ENCODE peak calls at places on chromosome 14, in ten cellular contexts. One of them, this sample, is unnamed.

GRCh38 chr14:101561897-101562490 is 699 bp downstream of the DIO3 start:
- DNase-seq in small intestine: no peak
- DNase-seq in germinal center: no peak
- DNase-seq in dermis blood vessel endothelial cell: no peak
- DNase-seq in activated CD4-positive, alpha-beta T cell treated with anti-CD3 and anti-CD28 coated beads, Interleukin-2, amount 10 ng/mL, durations not matched to agents 7 days and 5 days: no peak
- DNase-seq in posterior vena cava: no peak
- DNase-seq in stimulated activated CD8-positive, alpha-beta memory T cell treated with anti-CD3 and anti-CD28 coated beads, Interleukin-2, amount 100 ng/mL, for 1 hour: no peak
- DNase-seq in naive thymus-derived CD8-positive, alpha-beta T cell: no peak
- DNase-seq in M059J: no peak
- DNase-seq in dorsolateral prefrontal cortex: no peak
- DNase-seq in this sample: no peak

GRCh38 chr14:53110103-53110502 is 43.0 kb downstream of the DDHD1 start:
- DNase-seq in small intestine: no peak
- DNase-seq in germinal center: no peak
- DNase-seq in dermis blood vessel endothelial cell: no peak
- DNase-seq in activated CD4-positive, alpha-beta T cell treated with anti-CD3 and anti-CD28 coated beads, Interleukin-2, amount 10 ng/mL, durations not matched to agents 7 days and 5 days: no peak
- DNase-seq in posterior vena cava: no peak
- DNase-seq in stimulated activated CD8-positive, alpha-beta memory T cell treated with anti-CD3 and anti-CD28 coated beads, Interleukin-2, amount 100 ng/mL, for 1 hour: no peak
- DNase-seq in naive thymus-derived CD8-positive, alpha-beta T cell: no peak
- DNase-seq in M059J: no peak
- DNase-seq in dorsolateral prefrontal cortex: no peak
- DNase-seq in this sample: no peak

GRCh38 chr14:96243785-96244184 is 12.2 kb upstream of the BDKRB1 start:
- DNase-seq in small intestine: no peak
- DNase-seq in germinal center: no peak
- DNase-seq in dermis blood vessel endothelial cell: no peak
- DNase-seq in activated CD4-positive, alpha-beta T cell treated with anti-CD3 and anti-CD28 coated beads, Interleukin-2, amount 10 ng/mL, durations not matched to agents 7 days and 5 days: no peak
- DNase-seq in posterior vena cava: peak; percentile 19
- DNase-seq in stimulated activated CD8-positive, alpha-beta memory T cell treated with anti-CD3 and anti-CD28 coated beads, Interleukin-2, amount 100 ng/mL, for 1 hour: no peak
- DNase-seq in naive thymus-derived CD8-positive, alpha-beta T cell: no peak
- DNase-seq in M059J: no peak
- DNase-seq in dorsolateral prefrontal cortex: peak; percentile 44
- DNase-seq in this sample: peak; percentile 17

GRCh38 chr14:24179961-24180726 is 8.3 kb downstream of the REC8 start:
- DNase-seq in small intestine: no peak
- DNase-seq in germinal center: no peak
- DNase-seq in dermis blood vessel endothelial cell: peak; percentile 73
- DNase-seq in activated CD4-positive, alpha-beta T cell treated with anti-CD3 and anti-CD28 coated beads, Interleukin-2, amount 10 ng/mL, durations not matched to agents 7 days and 5 days: no peak
- DNase-seq in posterior vena cava: peak; percentile 69
- DNase-seq in stimulated activated CD8-positive, alpha-beta memory T cell treated with anti-CD3 and anti-CD28 coated beads, Interleukin-2, amount 100 ng/mL, for 1 hour: no peak
- DNase-seq in naive thymus-derived CD8-positive, alpha-beta T cell: no peak
- DNase-seq in M059J: peak; percentile 75
- DNase-seq in dorsolateral prefrontal cortex: peak; percentile 44
- DNase-seq in this sample: peak; percentile 50

GRCh38 chr14:93903342-93904184 is 23.6 kb upstream of the FAM181A start:
- DNase-seq in small intestine: no peak
- DNase-seq in germinal center: no peak
- DNase-seq in dermis blood vessel endothelial cell: peak; percentile 14
- DNase-seq in activated CD4-positive, alpha-beta T cell treated with anti-CD3 and anti-CD28 coated beads, Interleukin-2, amount 10 ng/mL, durations not matched to agents 7 days and 5 days: no peak
- DNase-seq in posterior vena cava: no peak
- DNase-seq in stimulated activated CD8-positive, alpha-beta memory T cell treated with anti-CD3 and anti-CD28 coated beads, Interleukin-2, amount 100 ng/mL, for 1 hour: no peak
- DNase-seq in naive thymus-derived CD8-positive, alpha-beta T cell: no peak
- DNase-seq in M059J: no peak
- DNase-seq in dorsolateral prefrontal cortex: no peak
- DNase-seq in this sample: peak; percentile 69

GRCh38 chr14:85358136-85358785 is 171.7 kb upstream of the FLRT2 start:
- DNase-seq in small intestine: no peak
- DNase-seq in germinal center: no peak
- DNase-seq in dermis blood vessel endothelial cell: peak; percentile 76
- DNase-seq in activated CD4-positive, alpha-beta T cell treated with anti-CD3 and anti-CD28 coated beads, Interleukin-2, amount 10 ng/mL, durations not matched to agents 7 days and 5 days: no peak
- DNase-seq in posterior vena cava: no peak
- DNase-seq in stimulated activated CD8-positive, alpha-beta memory T cell treated with anti-CD3 and anti-CD28 coated beads, Interleukin-2, amount 100 ng/mL, for 1 hour: no peak
- DNase-seq in naive thymus-derived CD8-positive, alpha-beta T cell: no peak
- DNase-seq in M059J: no peak
- DNase-seq in dorsolateral prefrontal cortex: no peak
- DNase-seq in this sample: no peak

GRCh38 chr14:54691525-54692260 is 124.8 kb downstream of the SAMD4A start:
- DNase-seq in small intestine: peak; percentile 70
- DNase-seq in germinal center: peak; percentile 46
- DNase-seq in dermis blood vessel endothelial cell: peak; percentile 92
- DNase-seq in activated CD4-positive, alpha-beta T cell treated with anti-CD3 and anti-CD28 coated beads, Interleukin-2, amount 10 ng/mL, durations not matched to agents 7 days and 5 days: peak; percentile 51
- DNase-seq in posterior vena cava: peak; percentile 91
- DNase-seq in stimulated activated CD8-positive, alpha-beta memory T cell treated with anti-CD3 and anti-CD28 coated beads, Interleukin-2, amount 100 ng/mL, for 1 hour: peak; percentile 23
- DNase-seq in naive thymus-derived CD8-positive, alpha-beta T cell: peak; percentile 26
- DNase-seq in M059J: peak; percentile 75
- DNase-seq in dorsolateral prefrontal cortex: peak; percentile 75
- DNase-seq in this sample: peak; percentile 83

GRCh38 chr14:63212209-63212608 is 8.0 kb downstream of the RHOJ start:
- DNase-seq in small intestine: no peak
- DNase-seq in germinal center: no peak
- DNase-seq in dermis blood vessel endothelial cell: no peak
- DNase-seq in activated CD4-positive, alpha-beta T cell treated with anti-CD3 and anti-CD28 coated beads, Interleukin-2, amount 10 ng/mL, durations not matched to agents 7 days and 5 days: no peak
- DNase-seq in posterior vena cava: no peak
- DNase-seq in stimulated activated CD8-positive, alpha-beta memory T cell treated with anti-CD3 and anti-CD28 coated beads, Interleukin-2, amount 100 ng/mL, for 1 hour: no peak
- DNase-seq in naive thymus-derived CD8-positive, alpha-beta T cell: no peak
- DNase-seq in M059J: no peak
- DNase-seq in dorsolateral prefrontal cortex: no peak
- DNase-seq in this sample: no peak

GRCh38 chr14:35419429-35419841 is 14.9 kb upstream of the NFKBIA start:
- DNase-seq in small intestine: no peak
- DNase-seq in germinal center: no peak
- DNase-seq in dermis blood vessel endothelial cell: peak; percentile 71
- DNase-seq in activated CD4-positive, alpha-beta T cell treated with anti-CD3 and anti-CD28 coated beads, Interleukin-2, amount 10 ng/mL, durations not matched to agents 7 days and 5 days: no peak
- DNase-seq in posterior vena cava: no peak
- DNase-seq in stimulated activated CD8-positive, alpha-beta memory T cell treated with anti-CD3 and anti-CD28 coated beads, Interleukin-2, amount 100 ng/mL, for 1 hour: no peak
- DNase-seq in naive thymus-derived CD8-positive, alpha-beta T cell: no peak
- DNase-seq in M059J: peak; percentile 64
- DNase-seq in dorsolateral prefrontal cortex: no peak
- DNase-seq in this sample: no peak

GRCh38 chr14:80356413-80356812 is 145.1 kb upstream of the DIO2 start:
- DNase-seq in small intestine: no peak
- DNase-seq in germinal center: no peak
- DNase-seq in dermis blood vessel endothelial cell: peak; percentile 34
- DNase-seq in activated CD4-positive, alpha-beta T cell treated with anti-CD3 and anti-CD28 coated beads, Interleukin-2, amount 10 ng/mL, durations not matched to agents 7 days and 5 days: no peak
- DNase-seq in posterior vena cava: no peak
- DNase-seq in stimulated activated CD8-positive, alpha-beta memory T cell treated with anti-CD3 and anti-CD28 coated beads, Interleukin-2, amount 100 ng/mL, for 1 hour: no peak
- DNase-seq in naive thymus-derived CD8-positive, alpha-beta T cell: no peak
- DNase-seq in M059J: peak; percentile 22
- DNase-seq in dorsolateral prefrontal cortex: no peak
- DNase-seq in this sample: no peak

GRCh38 chr14:102931580-102932285 is 9.3 kb downstream of the AMN start:
- DNase-seq in small intestine: no peak
- DNase-seq in germinal center: no peak
- DNase-seq in dermis blood vessel endothelial cell: no peak
- DNase-seq in activated CD4-positive, alpha-beta T cell treated with anti-CD3 and anti-CD28 coated beads, Interleukin-2, amount 10 ng/mL, durations not matched to agents 7 days and 5 days: no peak
- DNase-seq in posterior vena cava: no peak
- DNase-seq in stimulated activated CD8-positive, alpha-beta memory T cell treated with anti-CD3 and anti-CD28 coated beads, Interleukin-2, amount 100 ng/mL, for 1 hour: no peak
- DNase-seq in naive thymus-derived CD8-positive, alpha-beta T cell: no peak
- DNase-seq in M059J: no peak
- DNase-seq in dorsolateral prefrontal cortex: no peak
- DNase-seq in this sample: no peak

GRCh38 chr14:68253381-68253780 is 433.8 kb downstream of the RAD51B start:
- DNase-seq in small intestine: no peak
- DNase-seq in germinal center: no peak
- DNase-seq in dermis blood vessel endothelial cell: no peak
- DNase-seq in activated CD4-positive, alpha-beta T cell treated with anti-CD3 and anti-CD28 coated beads, Interleukin-2, amount 10 ng/mL, durations not matched to agents 7 days and 5 days: no peak
- DNase-seq in posterior vena cava: no peak
- DNase-seq in stimulated activated CD8-positive, alpha-beta memory T cell treated with anti-CD3 and anti-CD28 coated beads, Interleukin-2, amount 100 ng/mL, for 1 hour: no peak
- DNase-seq in naive thymus-derived CD8-positive, alpha-beta T cell: no peak
- DNase-seq in M059J: no peak
- DNase-seq in dorsolateral prefrontal cortex: no peak
- DNase-seq in this sample: no peak

GRCh38 chr14:59032821-59033220 is 155.6 kb upstream of the DAAM1 start:
- DNase-seq in small intestine: no peak
- DNase-seq in germinal center: no peak
- DNase-seq in dermis blood vessel endothelial cell: no peak
- DNase-seq in activated CD4-positive, alpha-beta T cell treated with anti-CD3 and anti-CD28 coated beads, Interleukin-2, amount 10 ng/mL, durations not matched to agents 7 days and 5 days: no peak
- DNase-seq in posterior vena cava: no peak
- DNase-seq in stimulated activated CD8-positive, alpha-beta memory T cell treated with anti-CD3 and anti-CD28 coated beads, Interleukin-2, amount 100 ng/mL, for 1 hour: no peak
- DNase-seq in naive thymus-derived CD8-positive, alpha-beta T cell: no peak
- DNase-seq in M059J: peak; percentile 39
- DNase-seq in dorsolateral prefrontal cortex: no peak
- DNase-seq in this sample: no peak

GRCh38 chr14:36508418-36509051 is 11.5 kb downstream of the NKX2-1 start:
- DNase-seq in small intestine: no peak
- DNase-seq in germinal center: no peak
- DNase-seq in dermis blood vessel endothelial cell: no peak
- DNase-seq in activated CD4-positive, alpha-beta T cell treated with anti-CD3 and anti-CD28 coated beads, Interleukin-2, amount 10 ng/mL, durations not matched to agents 7 days and 5 days: no peak
- DNase-seq in posterior vena cava: no peak
- DNase-seq in stimulated activated CD8-positive, alpha-beta memory T cell treated with anti-CD3 and anti-CD28 coated beads, Interleukin-2, amount 100 ng/mL, for 1 hour: no peak
- DNase-seq in naive thymus-derived CD8-positive, alpha-beta T cell: no peak
- DNase-seq in M059J: no peak
- DNase-seq in dorsolateral prefrontal cortex: no peak
- DNase-seq in this sample: peak; percentile 87

GRCh38 chr14:100761481-100761880 is 34.8 kb downstream of the DLK1 start:
- DNase-seq in small intestine: no peak
- DNase-seq in germinal center: no peak
- DNase-seq in dermis blood vessel endothelial cell: peak; percentile 57
- DNase-seq in activated CD4-positive, alpha-beta T cell treated with anti-CD3 and anti-CD28 coated beads, Interleukin-2, amount 10 ng/mL, durations not matched to agents 7 days and 5 days: no peak
- DNase-seq in posterior vena cava: no peak
- DNase-seq in stimulated activated CD8-positive, alpha-beta memory T cell treated with anti-CD3 and anti-CD28 coated beads, Interleukin-2, amount 100 ng/mL, for 1 hour: no peak
- DNase-seq in naive thymus-derived CD8-positive, alpha-beta T cell: no peak
- DNase-seq in M059J: peak; percentile 90
- DNase-seq in dorsolateral prefrontal cortex: no peak
- DNase-seq in this sample: no peak

GRCh38 chr14:91267965-91268437 is 23.5 kb upstream of the GPR68 start:
- DNase-seq in small intestine: no peak
- DNase-seq in germinal center: no peak
- DNase-seq in dermis blood vessel endothelial cell: no peak
- DNase-seq in activated CD4-positive, alpha-beta T cell treated with anti-CD3 and anti-CD28 coated beads, Interleukin-2, amount 10 ng/mL, durations not matched to agents 7 days and 5 days: no peak
- DNase-seq in posterior vena cava: no peak
- DNase-seq in stimulated activated CD8-positive, alpha-beta memory T cell treated with anti-CD3 and anti-CD28 coated beads, Interleukin-2, amount 100 ng/mL, for 1 hour: no peak
- DNase-seq in naive thymus-derived CD8-positive, alpha-beta T cell: no peak
- DNase-seq in M059J: no peak
- DNase-seq in dorsolateral prefrontal cortex: no peak
- DNase-seq in this sample: no peak

GRCh38 chr14:96417254-96417653 is 25.3 kb downstream of the AK7 start:
- DNase-seq in small intestine: no peak
- DNase-seq in germinal center: no peak
- DNase-seq in dermis blood vessel endothelial cell: no peak
- DNase-seq in activated CD4-positive, alpha-beta T cell treated with anti-CD3 and anti-CD28 coated beads, Interleukin-2, amount 10 ng/mL, durations not matched to agents 7 days and 5 days: no peak
- DNase-seq in posterior vena cava: no peak
- DNase-seq in stimulated activated CD8-positive, alpha-beta memory T cell treated with anti-CD3 and anti-CD28 coated beads, Interleukin-2, amount 100 ng/mL, for 1 hour: no peak
- DNase-seq in naive thymus-derived CD8-positive, alpha-beta T cell: no peak
- DNase-seq in M059J: no peak
- DNase-seq in dorsolateral prefrontal cortex: no peak
- DNase-seq in this sample: no peak

GRCh38 chr14:101925152-101925551 is 39.2 kb upstream of the DYNC1H1 start:
- DNase-seq in small intestine: no peak
- DNase-seq in germinal center: no peak
- DNase-seq in dermis blood vessel endothelial cell: no peak
- DNase-seq in activated CD4-positive, alpha-beta T cell treated with anti-CD3 and anti-CD28 coated beads, Interleukin-2, amount 10 ng/mL, durations not matched to agents 7 days and 5 days: no peak
- DNase-seq in posterior vena cava: peak; percentile 69
- DNase-seq in stimulated activated CD8-positive, alpha-beta memory T cell treated with anti-CD3 and anti-CD28 coated beads, Interleukin-2, amount 100 ng/mL, for 1 hour: no peak
- DNase-seq in naive thymus-derived CD8-positive, alpha-beta T cell: no peak
- DNase-seq in M059J: no peak
- DNase-seq in dorsolateral prefrontal cortex: no peak
- DNase-seq in this sample: no peak

GRCh38 chr14:94936411-94936892 is 166.5 kb upstream of the GSC start:
- DNase-seq in small intestine: no peak
- DNase-seq in germinal center: no peak
- DNase-seq in dermis blood vessel endothelial cell: peak; percentile 13
- DNase-seq in activated CD4-positive, alpha-beta T cell treated with anti-CD3 and anti-CD28 coated beads, Interleukin-2, amount 10 ng/mL, durations not matched to agents 7 days and 5 days: no peak
- DNase-seq in posterior vena cava: peak; percentile 90
- DNase-seq in stimulated activated CD8-positive, alpha-beta memory T cell treated with anti-CD3 and anti-CD28 coated beads, Interleukin-2, amount 100 ng/mL, for 1 hour: no peak
- DNase-seq in naive thymus-derived CD8-positive, alpha-beta T cell: no peak
- DNase-seq in M059J: peak; percentile 8
- DNase-seq in dorsolateral prefrontal cortex: peak; percentile 79
- DNase-seq in this sample: no peak

GRCh38 chr14:75432406-75432805 is 4.6 kb downstream of the JDP2 start:
- DNase-seq in small intestine: peak; percentile 93
- DNase-seq in germinal center: no peak
- DNase-seq in dermis blood vessel endothelial cell: no peak
- DNase-seq in activated CD4-positive, alpha-beta T cell treated with anti-CD3 and anti-CD28 coated beads, Interleukin-2, amount 10 ng/mL, durations not matched to agents 7 days and 5 days: no peak
- DNase-seq in posterior vena cava: no peak
- DNase-seq in stimulated activated CD8-positive, alpha-beta memory T cell treated with anti-CD3 and anti-CD28 coated beads, Interleukin-2, amount 100 ng/mL, for 1 hour: no peak
- DNase-seq in naive thymus-derived CD8-positive, alpha-beta T cell: no peak
- DNase-seq in M059J: no peak
- DNase-seq in dorsolateral prefrontal cortex: no peak
- DNase-seq in this sample: no peak

GRCh38 chr14:104882325-104882973 is 17.4 kb downstream of the CEP170B start:
- DNase-seq in small intestine: peak; percentile 89
- DNase-seq in germinal center: peak; percentile 40
- DNase-seq in dermis blood vessel endothelial cell: no peak
- DNase-seq in activated CD4-positive, alpha-beta T cell treated with anti-CD3 and anti-CD28 coated beads, Interleukin-2, amount 10 ng/mL, durations not matched to agents 7 days and 5 days: peak; percentile 19
- DNase-seq in posterior vena cava: no peak
- DNase-seq in stimulated activated CD8-positive, alpha-beta memory T cell treated with anti-CD3 and anti-CD28 coated beads, Interleukin-2, amount 100 ng/mL, for 1 hour: no peak
- DNase-seq in naive thymus-derived CD8-positive, alpha-beta T cell: no peak
- DNase-seq in M059J: peak; percentile 15
- DNase-seq in dorsolateral prefrontal cortex: no peak
- DNase-seq in this sample: peak; percentile 86

GRCh38 chr14:73771848-73772705 is 57.9 kb upstream of the PNMA1 start:
- DNase-seq in small intestine: peak; percentile 93
- DNase-seq in germinal center: peak; percentile 85
- DNase-seq in dermis blood vessel endothelial cell: peak; percentile 71
- DNase-seq in activated CD4-positive, alpha-beta T cell treated with anti-CD3 and anti-CD28 coated beads, Interleukin-2, amount 10 ng/mL, durations not matched to agents 7 days and 5 days: peak; percentile 68
- DNase-seq in posterior vena cava: peak; percentile 78
- DNase-seq in stimulated activated CD8-positive, alpha-beta memory T cell treated with anti-CD3 and anti-CD28 coated beads, Interleukin-2, amount 100 ng/mL, for 1 hour: no peak
- DNase-seq in naive thymus-derived CD8-positive, alpha-beta T cell: peak; percentile 68
- DNase-seq in M059J: no peak
- DNase-seq in dorsolateral prefrontal cortex: no peak
- DNase-seq in this sample: peak; percentile 86

GRCh38 chr14:22850944-22851790 is 14.8 kb downstream of the MMP14 start:
- DNase-seq in small intestine: no peak
- DNase-seq in germinal center: no peak
- DNase-seq in dermis blood vessel endothelial cell: peak; percentile 95
- DNase-seq in activated CD4-positive, alpha-beta T cell treated with anti-CD3 and anti-CD28 coated beads, Interleukin-2, amount 10 ng/mL, durations not matched to agents 7 days and 5 days: peak; percentile 29
- DNase-seq in posterior vena cava: peak; percentile 97
- DNase-seq in stimulated activated CD8-positive, alpha-beta memory T cell treated with anti-CD3 and anti-CD28 coated beads, Interleukin-2, amount 100 ng/mL, for 1 hour: no peak
- DNase-seq in naive thymus-derived CD8-positive, alpha-beta T cell: no peak
- DNase-seq in M059J: peak; percentile 97
- DNase-seq in dorsolateral prefrontal cortex: peak; percentile 42
- DNase-seq in this sample: peak; percentile 77

GRCh38 chr14:78974691-78975090 is 804.5 kb downstream of the NRXN3 start:
- DNase-seq in small intestine: no peak
- DNase-seq in germinal center: no peak
- DNase-seq in dermis blood vessel endothelial cell: peak; percentile 92
- DNase-seq in activated CD4-positive, alpha-beta T cell treated with anti-CD3 and anti-CD28 coated beads, Interleukin-2, amount 10 ng/mL, durations not matched to agents 7 days and 5 days: no peak
- DNase-seq in posterior vena cava: no peak
- DNase-seq in stimulated activated CD8-positive, alpha-beta memory T cell treated with anti-CD3 and anti-CD28 coated beads, Interleukin-2, amount 100 ng/mL, for 1 hour: no peak
- DNase-seq in naive thymus-derived CD8-positive, alpha-beta T cell: no peak
- DNase-seq in M059J: peak; percentile 61
- DNase-seq in dorsolateral prefrontal cortex: no peak
- DNase-seq in this sample: no peak

GRCh38 chr14:94387051-94388026 is 1.1 kb downstream of the SERPINA1 start:
- DNase-seq in small intestine: peak; percentile 60
- DNase-seq in germinal center: no peak
- DNase-seq in dermis blood vessel endothelial cell: no peak
- DNase-seq in activated CD4-positive, alpha-beta T cell treated with anti-CD3 and anti-CD28 coated beads, Interleukin-2, amount 10 ng/mL, durations not matched to agents 7 days and 5 days: no peak
- DNase-seq in posterior vena cava: no peak
- DNase-seq in stimulated activated CD8-positive, alpha-beta memory T cell treated with anti-CD3 and anti-CD28 coated beads, Interleukin-2, amount 100 ng/mL, for 1 hour: no peak
- DNase-seq in naive thymus-derived CD8-positive, alpha-beta T cell: no peak
- DNase-seq in M059J: no peak
- DNase-seq in dorsolateral prefrontal cortex: no peak
- DNase-seq in this sample: no peak

GRCh38 chr14:89540009-89540829 is 123.2 kb upstream of the FOXN3 start:
- DNase-seq in small intestine: no peak
- DNase-seq in germinal center: no peak
- DNase-seq in dermis blood vessel endothelial cell: no peak
- DNase-seq in activated CD4-positive, alpha-beta T cell treated with anti-CD3 and anti-CD28 coated beads, Interleukin-2, amount 10 ng/mL, durations not matched to agents 7 days and 5 days: no peak
- DNase-seq in posterior vena cava: no peak
- DNase-seq in stimulated activated CD8-positive, alpha-beta memory T cell treated with anti-CD3 and anti-CD28 coated beads, Interleukin-2, amount 100 ng/mL, for 1 hour: no peak
- DNase-seq in naive thymus-derived CD8-positive, alpha-beta T cell: no peak
- DNase-seq in M059J: peak; percentile 64
- DNase-seq in dorsolateral prefrontal cortex: no peak
- DNase-seq in this sample: no peak

GRCh38 chr14:73295198-73295796 is 58.0 kb downstream of the PAPLN start:
- DNase-seq in small intestine: peak; percentile 58
- DNase-seq in germinal center: peak; percentile 62
- DNase-seq in dermis blood vessel endothelial cell: peak; percentile 69
- DNase-seq in activated CD4-positive, alpha-beta T cell treated with anti-CD3 and anti-CD28 coated beads, Interleukin-2, amount 10 ng/mL, durations not matched to agents 7 days and 5 days: peak; percentile 32
- DNase-seq in posterior vena cava: no peak
- DNase-seq in stimulated activated CD8-positive, alpha-beta memory T cell treated with anti-CD3 and anti-CD28 coated beads, Interleukin-2, amount 100 ng/mL, for 1 hour: no peak
- DNase-seq in naive thymus-derived CD8-positive, alpha-beta T cell: peak; percentile 11
- DNase-seq in M059J: peak; percentile 43
- DNase-seq in dorsolateral prefrontal cortex: no peak
- DNase-seq in this sample: no peak

GRCh38 chr14:69355955-69356321 is 42.2 kb downstream of the ERH start:
- DNase-seq in small intestine: no peak
- DNase-seq in germinal center: no peak
- DNase-seq in dermis blood vessel endothelial cell: peak; percentile 7
- DNase-seq in activated CD4-positive, alpha-beta T cell treated with anti-CD3 and anti-CD28 coated beads, Interleukin-2, amount 10 ng/mL, durations not matched to agents 7 days and 5 days: no peak
- DNase-seq in posterior vena cava: peak; percentile 87
- DNase-seq in stimulated activated CD8-positive, alpha-beta memory T cell treated with anti-CD3 and anti-CD28 coated beads, Interleukin-2, amount 100 ng/mL, for 1 hour: no peak
- DNase-seq in naive thymus-derived CD8-positive, alpha-beta T cell: no peak
- DNase-seq in M059J: peak; percentile 34
- DNase-seq in dorsolateral prefrontal cortex: no peak
- DNase-seq in this sample: no peak

This sample was measured in upper lobe of right lung.